ENCODE peak calls at places on chromosomes 1 and 21, in five cellular contexts. G is T-helper 17 cell; D is NCI-H510A; P is NCI-H748 treated with DMSO at 0.1 percent for 48 hours; Y is central memory CD4-positive, alpha-beta T cell. B is an unnamed sample.

GRCh38 chr1:185825556-185825955 is 91.4 kb downstream of the HMCN1 start:
- DNase-seq in Y (no peak), D (no peak), G (no peak), P (no peak), B (no peak)

GRCh38 chr1:47997289-47998200 is at the start of gene TRABD2B:
- DNase-seq in D (peak; percentile 20), Y (peak; percentile 22), P (peak; percentile 16), G (peak; percentile 48), B (peak; percentile 25)

GRCh38 chr1:37890378-37891014 is 31.1 kb upstream of the MTF1 start:
- DNase-seq in Y (peak; percentile 24), G (no peak), D (peak; percentile 67), P (peak; percentile 25), B (peak; percentile 59)

GRCh38 chr1:57003398-57004139 is 37.8 kb upstream of the C8B start:
- DNase-seq in D (no peak), Y (no peak), G (no peak), P (no peak), B (no peak)

GRCh38 chr1:205543351-205544305 is 39.2 kb downstream of the CDK18 start:
- DNase-seq in P (peak; percentile 23), G (no peak), D (peak; percentile 92), Y (no peak), B (no peak)

GRCh38 chr1:101314244-101314643 is 77.4 kb downstream of the S1PR1 start:
- DNase-seq in D (no peak), Y (no peak), P (no peak), G (no peak), B (no peak)

GRCh38 chr21:16330340-16331319 is 600.8 kb downstream of the USP25 start:
- DNase-seq in G (no peak), D (no peak), P (peak; percentile 24), Y (peak; percentile 14), B (peak; percentile 54)

GRCh38 chr1:213983589-213984386 is 4.0 kb upstream of the PROX1 start:
- DNase-seq in Y (no peak), D (peak; percentile 44), G (no peak), P (no peak), B (no peak)

GRCh38 chr1:214402583-214403216 is 121.7 kb downstream of the SMYD2 start:
- DNase-seq in D (no peak), P (no peak), Y (no peak), G (no peak), B (no peak)

GRCh38 chr1:9244501-9245229 is 10.1 kb downstream of the H6PD start:
- DNase-seq in D (no peak), G (no peak), Y (no peak), P (no peak), B (peak; percentile 71)

GRCh38 chr1:86460998-86461397 is 7.7 kb upstream of the CLCA1 start:
- DNase-seq in G (no peak), P (no peak), Y (no peak), D (no peak), B (no peak)

GRCh38 chr1:173356211-173356762 is 120.8 kb upstream of the PRDX6 start:
- DNase-seq in D (no peak), G (no peak), P (no peak), Y (no peak), B (no peak)

GRCh38 chr1:6922096-6922931 is 137.1 kb downstream of the CAMTA1 start:
- DNase-seq in Y (no peak), D (peak; percentile 46), P (no peak), G (no peak), B (no peak)

GRCh38 chr1:112992780-112993179 is 36.8 kb upstream of the SLC16A1 start:
- DNase-seq in G (no peak), D (no peak), Y (no peak), P (no peak), B (no peak)

GRCh38 chr1:207645632-207646081 is 724 bp downstream of the CR1L start:
- DNase-seq in G (no peak), P (peak; percentile 11), D (no peak), Y (no peak), B (no peak)

GRCh38 chr1:209643295-209644020 is 8.8 kb downstream of the LAMB3 start:
- DNase-seq in P (no peak), G (no peak), Y (no peak), D (no peak), B (no peak)

GRCh38 chr1:239909894-239910293 is 181.8 kb upstream of the FMN2 start:
- DNase-seq in D (no peak), G (no peak), P (no peak), Y (no peak), B (no peak)

GRCh38 chr1:200526709-200527612 is 93.6 kb downstream of the KIF14 start:
- DNase-seq in G (no peak), Y (no peak), D (no peak), P (no peak), B (no peak)

GRCh38 chr1:13498553-13498952 is 15.2 kb downstream of the LRRC38 start:
- DNase-seq in Y (no peak), G (no peak), D (no peak), P (no peak), B (peak; percentile 97)

GRCh38 chr1:93615201-93616150 is 66.2 kb downstream of the BCAR3 start:
- DNase-seq in Y (no peak), D (no peak), P (no peak), G (no peak), B (no peak)

GRCh38 chr1:231841616-231842344 is 215.2 kb downstream of the DISC1 start:
- DNase-seq in D (no peak), P (no peak), Y (no peak), G (no peak), B (no peak)

GRCh38 chr1:10836726-10837125 is 40.3 kb upstream of the CASZ1 start:
- DNase-seq in P (no peak), D (no peak), G (no peak), Y (no peak), B (no peak)

GRCh38 chr1:10507111-10507879 is 32.5 kb downstream of the PEX14 start:
- DNase-seq in Y (peak; percentile 50), P (peak; percentile 83), D (peak; percentile 80), G (peak; percentile 24), B (peak; percentile 74)

GRCh38 chr21:30695956-30696355 is 22.6 kb downstream of the KRTAP21-3 start:
- DNase-seq in D (no peak), G (no peak), P (no peak), Y (no peak), B (peak; percentile 21)

GRCh38 chr1:39158330-39159086 is 46.0 kb upstream of the MACF1 start:
- DNase-seq in D (peak; percentile 99), G (no peak), Y (no peak), P (no peak), B (no peak)

GRCh38 chr1:84089470-84090261 is 54.4 kb upstream of the PRKACB start:
- DNase-seq in Y (no peak), G (no peak), D (no peak), P (no peak), B (no peak)

GRCh38 chr21:36471254-36471723 is 8.6 kb downstream of the CLDN14 start:
- DNase-seq in P (no peak), Y (no peak), G (no peak), D (no peak), B (no peak)

GRCh38 chr1:213683529-213683928 is 304.2 kb upstream of the PROX1 start:
- DNase-seq in Y (no peak), D (no peak), G (no peak), P (no peak), B (no peak)

GRCh38 chr1:12177999-12178441 is 11.2 kb downstream of the TNFRSF1B start:
- DNase-seq in P (no peak), G (peak; percentile 76), D (peak; percentile 66), Y (peak; percentile 94), B (peak; percentile 63)

GRCh38 chr1:67642694-67643093 is 42.3 kb upstream of the GADD45A start:
- DNase-seq in G (no peak), P (no peak), D (no peak), Y (no peak), B (no peak)

GRCh38 chr1:69157046-69157756 is 410.5 kb upstream of the LRRC7 start:
- DNase-seq in P (no peak), G (no peak), D (no peak), Y (no peak), B (no peak)

GRCh38 chr21:32257952-32258785 is 20.7 kb downstream of the MIS18A start:
- DNase-seq in D (peak; percentile 25), G (no peak), Y (peak; percentile 10), P (peak; percentile 12), B (peak; percentile 62)

GRCh38 chr1:60924964-60925798 is 157.2 kb upstream of the NFIA start:
- DNase-seq in G (no peak), D (peak; percentile 40), P (peak; percentile 65), Y (no peak), B (no peak)

GRCh38 chr1:110262846-110263631 is 52.9 kb downstream of the KCNC4 start:
- DNase-seq in D (no peak), P (no peak), G (no peak), Y (no peak), B (peak; percentile 21)

GRCh38 chr1:32447469-32448185 is 17.2 kb upstream of the ZBTB8B start:
- DNase-seq in P (no peak), Y (no peak), D (no peak), G (no peak), B (no peak)

GRCh38 chr1:154822717-154823116 is 47.4 kb downstream of the KCNN3 start:
- DNase-seq in D (no peak), G (no peak), P (no peak), Y (no peak), B (no peak)

GRCh38 chr1:40032240-40032891 is 8.2 kb upstream of the CAP1 start:
- DNase-seq in P (peak; percentile 97), D (peak; percentile 58), G (peak; percentile 22), Y (peak; percentile 49), B (peak; percentile 66)

GRCh38 chr1:170692866-170693575 is 29.1 kb downstream of the PRRX1 start:
- DNase-seq in Y (no peak), G (no peak), P (no peak), D (no peak), B (no peak)

GRCh38 chr21:42220138-42220701 is 1.3 kb downstream of the ABCG1 start:
- DNase-seq in P (peak; percentile 79), Y (peak; percentile 92), G (peak; percentile 54), D (peak; percentile 69), B (peak; percentile 96)